ENCODE peak calls at places on chromosomes 6 and 20, in seven cellular contexts. G is CD8-positive, alpha-beta T cell; I is activated T-helper 1 cell treated with anti-CD3 and anti-CD28 coated beads, Interleukin-12 subunit alpha, Interleukin-12 subunit beta, Interleukin-2, Interleukin-4 antibody, amounts not matched to agents 30 ng/mL and 10 ng/mL and 1 ng/mL, durations not matched to agents 14 hours and 24 hours and 36 hours; J is Daoy; D is NCI-H1105 treated with DMSO at 0.1 percent for 48 hours; H is effector memory CD8-positive, alpha-beta T cell; Y is cardiac fibroblast. E is an unnamed sample.

GRCh38 chr6:82775989-82776388 is 289.7 kb downstream of the UBE3D start:
- DNase-seq in Y (no peak), H (no peak), J (no peak), I (no peak), D (no peak), G (no peak), E (no peak)

GRCh38 chr20:25199473-25200265 is 4.2 kb downstream of the ENTPD6 start:
- DNase-seq in J (no peak), D (no peak), I (no peak), G (no peak), Y (no peak), H (no peak), E (no peak)

GRCh38 chr6:31847276-31847978 is 15.2 kb downstream of the NEU1 start:
- DNase-seq in G (no peak), Y (no peak), H (no peak), J (no peak), D (no peak), I (no peak), E (no peak)

GRCh38 chr6:74598473-74599393 is 607.1 kb downstream of the COL12A1 start:
- DNase-seq in Y (peak; percentile 84), G (no peak), J (no peak), D (no peak), H (no peak), I (no peak), E (no peak)

GRCh38 chr20:9775176-9775575 is 63.7 kb downstream of the PAK5 start:
- DNase-seq in Y (no peak), I (no peak), J (no peak), H (no peak), G (no peak), D (no peak), E (no peak)

GRCh38 chr6:131101911-131102680 is 33.2 kb upstream of the AKAP7 start:
- DNase-seq in G (no peak), I (no peak), D (no peak), H (no peak), Y (peak; percentile 47), J (peak; percentile 19), E (no peak)

GRCh38 chr6:137415127-137415833 is 78.9 kb downstream of the OLIG3 start:
- DNase-seq in I (peak; percentile 57), H (peak; percentile 42), G (peak; percentile 73), J (peak; percentile 75), D (no peak), Y (peak; percentile 76), E (peak; percentile 34)

GRCh38 chr6:43869792-43870659 is 100.0 kb downstream of the VEGFA start:
- DNase-seq in J (no peak), I (no peak), G (no peak), H (no peak), Y (no peak), D (no peak), E (no peak)

GRCh38 chr6:40344566-40345185 is 242.5 kb downstream of the LRFN2 start:
- DNase-seq in I (no peak), H (no peak), J (no peak), D (no peak), G (no peak), Y (no peak), E (no peak)

GRCh38 chr6:151275566-151275965 is 35.8 kb downstream of the AKAP12 start:
- DNase-seq in D (no peak), J (no peak), G (no peak), Y (no peak), H (no peak), I (no peak), E (no peak)

GRCh38 chr6:159168536-159169192 is 536 bp upstream of the FNDC1 start:
- DNase-seq in G (no peak), Y (peak; percentile 31), I (no peak), J (peak; percentile 64), D (peak; percentile 19), H (no peak), E (no peak)

GRCh38 chr6:42338573-42339218 is 113.0 kb downstream of the TRERF1 start:
- DNase-seq in J (peak; percentile 98), Y (peak; percentile 99), I (no peak), D (no peak), H (no peak), G (no peak), E (no peak)

GRCh38 chr20:9912290-9912689 is 73.4 kb upstream of the PAK5 start:
- DNase-seq in I (no peak), G (no peak), D (no peak), H (no peak), Y (no peak), J (no peak), E (no peak)

GRCh38 chr6:52647199-52647598 is 23.7 kb upstream of the TMEM14A start:
- DNase-seq in D (no peak), Y (peak; percentile 75), I (no peak), H (no peak), J (no peak), G (no peak), E (no peak)